ENCODE peak calls at places on chromosomes 16 and 17, in four cellular contexts. H, R, X and L are unnamed samples.

GRCh38 chr16:27974896-27975540 is 88.5 kb downstream of the GSG1L start:
- DNase-seq in H (no peak), R (no peak), X (no peak), L (no peak)

GRCh38 chr16:59684911-59685310 is 950.8 kb upstream of the GOT2 start:
- DNase-seq in H (no peak), R (peak), X (no peak), L (no peak)

GRCh38 chr16:83849434-83849833 is 41.7 kb downstream of the HSBP1 start:
- DNase-seq in H (no peak), R (no peak), X (no peak), L (no peak)

GRCh38 chr17:31726980-31727427 is 132.0 kb downstream of the COPRS start:
- DNase-seq in H (no peak), R (no peak), X (no peak), L (no peak)

GRCh38 chr17:2179615-2180295 is 123.8 kb downstream of the SMG6 start:
- DNase-seq in H (peak), R (peak), X (no peak), L (no peak)

GRCh38 chr16:11232852-11233726 is 22.9 kb downstream of the SOCS1 start:
- DNase-seq in H (no peak), R (no peak), X (peak), L (peak)

GRCh38 chr17:17493249-17493985 is 2.8 kb downstream of the RASD1 start:
- DNase-seq in H (peak), R (no peak), X (no peak), L (no peak)

GRCh38 chr16:17590711-17591654 is 120.2 kb upstream of the XYLT1 start:
- DNase-seq in H (no peak), R (peak), X (peak), L (no peak)

GRCh38 chr16:1346422-1347285 is 5.0 kb downstream of the TSR3 start:
- DNase-seq in H (no peak), R (no peak), X (no peak), L (no peak)

GRCh38 chr16:79269211-79269863 is 331.2 kb downstream of the MAF start:
- DNase-seq in H (no peak), R (no peak), X (peak), L (no peak)

GRCh38 chr16:57277586-57277985 is 6.9 kb downstream of the PLLP start:
- DNase-seq in H (no peak), R (peak), X (peak), L (no peak)

GRCh38 chr17:21239680-21240374 is 13.4 kb downstream of the NATD1 start:
- DNase-seq in H (no peak), R (peak), X (no peak), L (no peak)

GRCh38 chr16:90018297-90019200 is 707 bp downstream of the DBNDD1 start:
- DNase-seq in H (no peak), R (no peak), X (no peak), L (no peak)

GRCh38 chr16:50879873-50880695 is 138.2 kb downstream of the CYLD start:
- DNase-seq in H (no peak), R (no peak), X (no peak), L (no peak)

GRCh38 chr17:40069751-40070643 is 7.2 kb downstream of the THRA start:
- DNase-seq in H (peak), R (no peak), X (no peak), L (no peak)

GRCh38 chr17:83173997-83174858 is 94.8 kb downstream of the METRNL start:
- DNase-seq in H (no peak), R (peak), X (no peak), L (no peak)